ENCODE peak calls at places on chromosomes 16 and 17, in six cellular contexts. V, W, H, K, Q and E are unnamed samples.

GRCh38 chr16:80974649-80975376 is 31.9 kb downstream of the CMC2 start:
- DNase-seq in V (peak), W (no peak), H (no peak), K (no peak), Q (peak), E (no peak)

GRCh38 chr16:48053346-48053745 is 102.4 kb downstream of the ABCC12 start:
- DNase-seq in V (peak), W (no peak), H (no peak), K (no peak), Q (no peak), E (no peak)

GRCh38 chr16:46882304-46882939 is 1.7 kb upstream of the GPT2 start:
- DNase-seq in V (no peak), W (no peak), H (peak), K (no peak), Q (peak), E (peak)

GRCh38 chr17:9232591-9233270 is 211.4 kb downstream of the NTN1 start:
- DNase-seq in V (no peak), W (no peak), H (no peak), K (no peak), Q (no peak), E (peak)

GRCh38 chr17:80899402-80900268 is 92.0 kb upstream of the CHMP6 start:
- DNase-seq in V (peak), W (no peak), H (peak), K (peak), Q (peak), E (peak)

GRCh38 chr16:68762996-68763756 is 26.1 kb downstream of the CDH1 start:
- DNase-seq in V (no peak), W (no peak), H (no peak), K (no peak), Q (no peak), E (no peak)

GRCh38 chr17:28612936-28613872 is 781 bp downstream of the RSKR start:
- DNase-seq in V (peak), W (no peak), H (peak), K (peak), Q (peak), E (peak)

GRCh38 chr16:88651276-88651988 is 579 bp upstream of the CYBA start:
- DNase-seq in V (no peak), W (peak), H (peak), K (no peak), Q (peak), E (peak)

GRCh38 chr16:51876934-51877333 is 670.0 kb downstream of the TOX3 start:
- DNase-seq in V (no peak), W (no peak), H (no peak), K (no peak), Q (no peak), E (no peak)

GRCh38 chr16:80683646-80684045 is 120.8 kb downstream of the CDYL2 start:
- DNase-seq in V (no peak), W (no peak), H (no peak), K (no peak), Q (no peak), E (no peak)

GRCh38 chr16:63752347-63752746 is 1369.5 kb downstream of the CDH11 start:
- DNase-seq in V (no peak), W (no peak), H (no peak), K (no peak), Q (no peak), E (no peak)

GRCh38 chr17:40550608-40551007 is 14.7 kb downstream of the CCR7 start:
- DNase-seq in V (no peak), W (no peak), H (no peak), K (no peak), Q (no peak), E (peak)

GRCh38 chr16:75376475-75376907 is 56.8 kb downstream of the CFDP1 start:
- DNase-seq in V (no peak), W (no peak), H (no peak), K (no peak), Q (no peak), E (no peak)

GRCh38 chr17:52762147-52762793 is 603.8 kb upstream of the CA10 start:
- DNase-seq in V (no peak), W (no peak), H (no peak), K (no peak), Q (no peak), E (no peak)

GRCh38 chr16:87068316-87068715 is 248.9 kb downstream of the C16orf95 start:
- DNase-seq in V (no peak), W (no peak), H (no peak), K (no peak), Q (no peak), E (no peak)

GRCh38 chr16:54657058-54657708 is 273.5 kb upstream of the IRX5 start:
- DNase-seq in V (no peak), W (no peak), H (no peak), K (no peak), Q (no peak), E (no peak)

GRCh38 chr17:72588961-72589360 is 468.1 kb downstream of the SOX9 start:
- DNase-seq in V (no peak), W (no peak), H (peak), K (peak), Q (no peak), E (no peak)

GRCh38 chr17:73420897-73421296 is 109.1 kb upstream of the CDC42EP4 start:
- DNase-seq in V (no peak), W (no peak), H (peak), K (peak), Q (peak), E (peak)

GRCh38 chr17:64599187-64599676 is 62.9 kb downstream of the SMURF2 start:
- DNase-seq in V (no peak), W (no peak), H (no peak), K (no peak), Q (peak), E (peak)

GRCh38 chr17:81342062-81342699 is 47.1 kb upstream of the SLC38A10 start:
- DNase-seq in V (peak), W (no peak), H (no peak), K (no peak), Q (no peak), E (no peak)

GRCh38 chr17:79800325-79801155 is 3.7 kb upstream of the CBX8 start:
- DNase-seq in V (no peak), W (no peak), H (no peak), K (no peak), Q (no peak), E (peak)

GRCh38 chr16:85511938-85512551 is 101.1 kb upstream of the GSE1 start:
- DNase-seq in V (no peak), W (no peak), H (no peak), K (no peak), Q (no peak), E (no peak)
- TF ChIP-seq MYC in V (no peak), W (no peak), H (no peak), K (no peak), Q (no peak), E (no peak)

DNA sequence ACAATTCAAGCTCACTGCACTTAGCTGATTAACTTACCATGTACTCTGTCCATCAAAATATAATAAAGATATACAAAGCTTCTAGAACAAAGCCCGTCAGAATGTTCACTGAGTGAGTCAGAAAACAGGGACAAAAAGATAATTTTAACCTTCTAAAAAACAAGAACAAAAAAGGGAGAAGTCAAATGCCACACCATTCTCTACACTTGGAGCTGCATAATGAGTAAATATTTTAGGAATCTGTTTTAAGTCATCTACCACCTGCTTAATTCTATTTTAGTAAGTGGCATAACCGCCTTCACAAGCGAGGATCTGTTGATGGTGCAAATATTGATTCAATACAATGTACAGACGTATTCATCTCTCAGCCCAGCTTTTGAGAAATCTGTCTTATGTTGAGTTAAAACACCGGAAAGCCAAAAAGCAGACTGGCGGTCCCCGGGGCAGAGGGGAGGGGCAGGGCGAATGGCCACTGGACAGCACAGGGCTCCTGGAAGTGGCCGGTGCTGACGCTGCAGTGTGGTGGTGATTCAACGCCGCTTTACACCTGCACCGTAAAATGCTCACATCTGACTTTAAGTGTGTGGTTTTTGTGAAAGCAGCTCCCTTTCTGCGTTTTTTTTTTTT is 20.1 kb downstream of the RAB40B start:
- DNase-seq in V (no peak), W (no peak), H (no peak), K (no peak), Q (no peak), E (no peak)
- TF ChIP-seq MYC in V (no peak), W (no peak), H (no peak), K (no peak), Q (no peak), E (no peak)

GRCh38 chr17:6677946-6678345 is 26.4 kb downstream of the C17orf100 start:
- DNase-seq in V (no peak), W (no peak), H (no peak), K (no peak), Q (no peak), E (no peak)

GRCh38 chr17:6676802-6677157 is 25.2 kb downstream of the C17orf100 start:
- DNase-seq in V (no peak), W (no peak), H (no peak), K (no peak), Q (no peak), E (no peak)

GRCh38 chr17:6679241-6679640 is 27.7 kb downstream of the C17orf100 start:
- DNase-seq in V (no peak), W (no peak), H (no peak), K (no peak), Q (no peak), E (no peak)

GRCh38 chr17:6675426-6675825 is 23.9 kb downstream of the C17orf100 start:
- DNase-seq in V (no peak), W (no peak), H (no peak), K (no peak), Q (no peak), E (no peak)

DNA sequence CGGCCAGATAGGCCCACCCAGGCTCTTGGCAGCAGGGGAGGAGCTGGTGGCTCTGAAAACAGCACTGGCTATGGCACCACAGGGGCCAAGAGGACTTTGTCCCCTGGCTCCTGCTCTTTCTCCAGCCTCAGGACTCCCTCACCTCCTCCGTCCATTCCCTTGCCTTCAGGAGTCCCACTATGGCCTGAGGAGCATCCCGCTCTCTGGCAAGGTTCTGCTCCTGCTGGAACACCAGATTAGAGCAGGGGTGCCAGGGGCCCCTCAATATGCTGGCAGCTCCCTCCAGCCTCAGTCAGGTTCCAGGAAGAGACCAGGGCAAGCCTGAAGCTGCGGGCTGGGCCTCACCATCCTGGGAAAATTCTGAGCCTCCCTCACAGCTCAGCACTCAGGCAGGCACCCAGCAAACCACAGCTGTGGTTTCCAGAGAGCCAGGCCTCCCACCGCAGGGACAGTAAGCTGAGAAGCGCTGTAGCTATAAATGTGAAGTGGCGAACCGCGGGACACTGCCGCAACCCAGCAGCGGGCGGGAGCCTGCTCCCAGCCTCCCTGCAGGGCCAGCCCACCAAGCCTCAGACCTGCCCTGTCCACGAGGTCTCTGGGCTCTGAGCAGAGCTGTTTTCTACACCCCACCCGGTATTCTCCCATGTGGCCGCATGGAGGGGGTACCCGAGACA is 25.7 kb downstream of the C17orf100 start:
- DNase-seq in V (no peak), W (no peak), H (peak), K (no peak), Q (no peak), E (peak)
- TF ChIP-seq MYC in V (no peak), W (no peak), H (no peak), K (no peak), Q (no peak), E (peak)

GRCh38 chr17:16459271-16459670 is 32.7 kb downstream of the LRRC75A start:
- DNase-seq in V (no peak), W (no peak), H (no peak), K (no peak), Q (no peak), E (no peak)

GRCh38 chr17:16459850-16460550 is 32.0 kb downstream of the LRRC75A start:
- DNase-seq in V (no peak), W (no peak), H (no peak), K (no peak), Q (no peak), E (no peak)

GRCh38 chr17:16455997-16456769 is 35.8 kb downstream of the LRRC75A start:
- DNase-seq in V (no peak), W (no peak), H (no peak), K (no peak), Q (no peak), E (no peak)

GRCh38 chr17:16453493-16453851 is 38.1 kb downstream of the TRPV2 start:
- DNase-seq in V (no peak), W (no peak), H (no peak), K (no peak), Q (no peak), E (no peak)

DNA sequence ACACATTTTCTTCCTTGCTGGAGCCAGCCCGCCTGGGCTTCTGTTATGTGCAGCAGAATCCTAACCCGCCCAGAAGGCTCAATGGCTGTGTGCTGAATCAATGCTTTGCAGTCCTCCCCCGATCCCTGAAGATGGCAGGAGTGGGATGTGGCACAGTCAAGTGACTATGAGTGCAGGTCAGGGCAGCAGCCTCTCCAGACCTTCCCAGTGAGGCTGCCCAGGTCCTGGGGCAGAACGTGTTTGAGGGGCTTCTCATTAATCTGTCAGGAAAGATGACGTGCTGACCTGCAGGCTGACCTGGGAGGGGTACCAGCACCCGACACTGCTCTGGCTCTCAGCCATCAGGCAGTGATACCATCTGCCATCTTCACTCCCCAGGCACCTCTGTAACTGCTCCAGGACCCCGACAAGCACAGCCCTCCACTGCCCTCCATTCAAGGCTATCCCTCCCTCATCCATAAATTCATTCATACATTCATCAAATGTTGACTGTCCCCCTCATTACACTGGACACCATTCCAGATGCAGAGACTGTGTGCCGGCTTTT is 35.1 kb downstream of the LRRC75A start:
- DNase-seq in V (no peak), W (no peak), H (no peak), K (no peak), Q (no peak), E (no peak)
- TF ChIP-seq MYC in V (no peak), W (no peak), H (no peak), K (no peak), Q (no peak), E (no peak)

GRCh38 chr17:2058521-2059124 is 3.7 kb downstream of the HIC1 start:
- DNase-seq in V (no peak), W (no peak), H (no peak), K (peak), Q (no peak), E (peak)
- TF ChIP-seq MYC in V (no peak), W (no peak), H (no peak), K (no peak), Q (no peak), E (no peak)

GRCh38 chr17:17772231-17772630 is 64.6 kb downstream of the SREBF1 start:
- DNase-seq in V (no peak), W (no peak), H (no peak), K (no peak), Q (no peak), E (peak)
- TF ChIP-seq MYC in V (no peak), W (no peak), H (no peak), K (no peak), Q (no peak), E (no peak)

DNA sequence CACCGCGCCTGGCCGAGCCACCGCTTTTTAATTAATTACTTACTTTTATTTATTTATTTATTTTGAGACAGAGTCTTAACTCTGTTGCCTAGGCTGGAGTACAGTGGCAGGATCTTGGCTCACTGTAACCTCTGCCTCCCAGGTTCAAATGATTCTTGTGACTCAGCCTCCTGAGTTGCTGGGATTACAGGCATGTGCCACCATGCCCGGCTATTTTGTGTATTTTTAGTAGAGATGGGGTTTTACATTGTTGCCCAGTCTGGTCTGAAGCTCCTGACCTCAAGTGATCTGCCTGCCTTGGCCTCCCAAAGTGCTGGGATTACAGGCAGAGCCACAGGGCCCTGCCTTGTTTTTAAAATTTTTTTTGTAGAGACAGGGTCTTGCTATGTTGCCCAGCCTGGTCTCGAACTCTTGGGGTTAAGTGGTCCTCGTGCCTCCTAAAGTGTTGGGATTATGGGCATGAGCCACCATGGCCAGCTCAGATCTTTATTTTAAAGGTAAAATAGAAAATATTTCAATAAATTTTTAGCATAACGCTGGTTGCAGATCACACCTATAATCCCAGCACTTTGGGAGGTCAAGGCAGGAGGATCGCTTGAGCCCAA is 18.3 kb upstream of the NUDT16L1 start:
- DNase-seq in V (no peak), W (no peak), H (no peak), K (no peak), Q (no peak), E (no peak)
- TF ChIP-seq MYC in V (no peak), W (no peak), H (no peak), K (no peak), Q (no peak), E (no peak)